ENCODE peak calls at places on chromosomes 7 and 10, in ten cellular contexts. One of them, this sample, is unnamed.

GRCh38 chr10:97179731-97180366 is 5.9 kb downstream of the SLIT1 start:
- DNase-seq in Peyer's patch: no peak
- DNase-seq in esophagus muscularis mucosa: no peak
- DNase-seq in foreskin keratinocyte: no peak
- DNase-seq in SJCRH30: peak; percentile 81
- DNase-seq in CD4-positive, alpha-beta memory T cell: no peak
- DNase-seq in stomach: no peak
- DNase-seq in H9: peak; percentile 90
- DNase-seq in testis: no peak
- DNase-seq in aorta: peak; percentile 79
- DNase-seq in this sample: no peak

GRCh38 chr10:128102480-128103228 is 23.6 kb downstream of the MKI67 start:
- DNase-seq in Peyer's patch: no peak
- DNase-seq in esophagus muscularis mucosa: no peak
- DNase-seq in foreskin keratinocyte: no peak
- DNase-seq in SJCRH30: no peak
- DNase-seq in CD4-positive, alpha-beta memory T cell: no peak
- DNase-seq in stomach: peak; percentile 48
- DNase-seq in H9: peak; percentile 10
- DNase-seq in testis: no peak
- DNase-seq in aorta: no peak
- DNase-seq in this sample: no peak

GRCh38 chr10:71974489-71975011 is 10.4 kb downstream of the CHST3 start:
- DNase-seq in Peyer's patch: no peak
- DNase-seq in esophagus muscularis mucosa: no peak
- DNase-seq in foreskin keratinocyte: peak; percentile 81
- DNase-seq in SJCRH30: peak; percentile 76
- DNase-seq in CD4-positive, alpha-beta memory T cell: no peak
- DNase-seq in stomach: no peak
- DNase-seq in H9: no peak
- DNase-seq in testis: no peak
- DNase-seq in aorta: peak; percentile 91
- DNase-seq in this sample: no peak

GRCh38 chr10:76916536-76916935 is 721.1 kb downstream of the KCNMA1 start:
- DNase-seq in Peyer's patch: no peak
- DNase-seq in esophagus muscularis mucosa: peak; percentile 19
- DNase-seq in foreskin keratinocyte: peak; percentile 6
- DNase-seq in SJCRH30: no peak
- DNase-seq in CD4-positive, alpha-beta memory T cell: no peak
- DNase-seq in stomach: no peak
- DNase-seq in H9: no peak
- DNase-seq in testis: no peak
- DNase-seq in aorta: no peak
- DNase-seq in this sample: no peak

GRCh38 chr7:142478479-142479220 is 220.8 kb upstream of the PRSS58 start:
- DNase-seq in Peyer's patch: peak; percentile 65
- DNase-seq in esophagus muscularis mucosa: no peak
- DNase-seq in foreskin keratinocyte: peak; percentile 54
- DNase-seq in SJCRH30: peak; percentile 77
- DNase-seq in CD4-positive, alpha-beta memory T cell: peak; percentile 23
- DNase-seq in stomach: no peak
- DNase-seq in H9: no peak
- DNase-seq in testis: peak; percentile 64
- DNase-seq in aorta: no peak
- DNase-seq in this sample: no peak

GRCh38 chr10:77363197-77363596 is 274.4 kb downstream of the KCNMA1 start:
- DNase-seq in Peyer's patch: no peak
- DNase-seq in esophagus muscularis mucosa: no peak
- DNase-seq in foreskin keratinocyte: no peak
- DNase-seq in SJCRH30: no peak
- DNase-seq in CD4-positive, alpha-beta memory T cell: no peak
- DNase-seq in stomach: no peak
- DNase-seq in H9: no peak
- DNase-seq in testis: no peak
- DNase-seq in aorta: no peak
- DNase-seq in this sample: no peak

GRCh38 chr10:119301397-119301796 is 94.0 kb downstream of the GRK5 start:
- DNase-seq in Peyer's patch: peak; percentile 84
- DNase-seq in esophagus muscularis mucosa: no peak
- DNase-seq in foreskin keratinocyte: no peak
- DNase-seq in SJCRH30: no peak
- DNase-seq in CD4-positive, alpha-beta memory T cell: peak; percentile 72
- DNase-seq in stomach: no peak
- DNase-seq in H9: no peak
- DNase-seq in testis: no peak
- DNase-seq in aorta: no peak
- DNase-seq in this sample: peak; percentile 59

GRCh38 chr7:71735961-71736556 is 604.1 kb downstream of the GALNT17 start:
- DNase-seq in Peyer's patch: peak; percentile 76
- DNase-seq in esophagus muscularis mucosa: no peak
- DNase-seq in foreskin keratinocyte: peak; percentile 28
- DNase-seq in SJCRH30: peak; percentile 84
- DNase-seq in CD4-positive, alpha-beta memory T cell: peak; percentile 11
- DNase-seq in stomach: peak; percentile 72
- DNase-seq in H9: peak; percentile 80
- DNase-seq in testis: peak; percentile 91
- DNase-seq in aorta: peak; percentile 81
- DNase-seq in this sample: no peak

GRCh38 chr10:50993817-50994251 is 80.5 kb upstream of the PRKG1 start:
- DNase-seq in Peyer's patch: peak; percentile 54
- DNase-seq in esophagus muscularis mucosa: no peak
- DNase-seq in foreskin keratinocyte: peak; percentile 67
- DNase-seq in SJCRH30: peak; percentile 36
- DNase-seq in CD4-positive, alpha-beta memory T cell: no peak
- DNase-seq in stomach: no peak
- DNase-seq in H9: no peak
- DNase-seq in testis: no peak
- DNase-seq in aorta: no peak
- DNase-seq in this sample: no peak

GRCh38 chr10:50991496-50992355 is 82.6 kb upstream of the PRKG1 start:
- DNase-seq in Peyer's patch: peak; percentile 59
- DNase-seq in esophagus muscularis mucosa: no peak
- DNase-seq in foreskin keratinocyte: no peak
- DNase-seq in SJCRH30: peak; percentile 32
- DNase-seq in CD4-positive, alpha-beta memory T cell: no peak
- DNase-seq in stomach: no peak
- DNase-seq in H9: peak; percentile 43
- DNase-seq in testis: peak; percentile 51
- DNase-seq in aorta: peak; percentile 86
- DNase-seq in this sample: no peak

GRCh38 chr10:50990568-50991495 is 83.5 kb upstream of the PRKG1 start:
- DNase-seq in Peyer's patch: peak; percentile 80
- DNase-seq in esophagus muscularis mucosa: no peak
- DNase-seq in foreskin keratinocyte: peak; percentile 61
- DNase-seq in SJCRH30: peak; percentile 50
- DNase-seq in CD4-positive, alpha-beta memory T cell: no peak
- DNase-seq in stomach: no peak
- DNase-seq in H9: peak; percentile 54
- DNase-seq in testis: peak; percentile 67
- DNase-seq in aorta: peak; percentile 85
- DNase-seq in this sample: no peak

GRCh38 chr10:50992972-50993766 is 81.1 kb upstream of the PRKG1 start:
- DNase-seq in Peyer's patch: no peak
- DNase-seq in esophagus muscularis mucosa: no peak
- DNase-seq in foreskin keratinocyte: peak; percentile 33
- DNase-seq in SJCRH30: peak; percentile 61
- DNase-seq in CD4-positive, alpha-beta memory T cell: no peak
- DNase-seq in stomach: no peak
- DNase-seq in H9: peak; percentile 38
- DNase-seq in testis: peak; percentile 21
- DNase-seq in aorta: no peak
- DNase-seq in this sample: no peak

DNA sequence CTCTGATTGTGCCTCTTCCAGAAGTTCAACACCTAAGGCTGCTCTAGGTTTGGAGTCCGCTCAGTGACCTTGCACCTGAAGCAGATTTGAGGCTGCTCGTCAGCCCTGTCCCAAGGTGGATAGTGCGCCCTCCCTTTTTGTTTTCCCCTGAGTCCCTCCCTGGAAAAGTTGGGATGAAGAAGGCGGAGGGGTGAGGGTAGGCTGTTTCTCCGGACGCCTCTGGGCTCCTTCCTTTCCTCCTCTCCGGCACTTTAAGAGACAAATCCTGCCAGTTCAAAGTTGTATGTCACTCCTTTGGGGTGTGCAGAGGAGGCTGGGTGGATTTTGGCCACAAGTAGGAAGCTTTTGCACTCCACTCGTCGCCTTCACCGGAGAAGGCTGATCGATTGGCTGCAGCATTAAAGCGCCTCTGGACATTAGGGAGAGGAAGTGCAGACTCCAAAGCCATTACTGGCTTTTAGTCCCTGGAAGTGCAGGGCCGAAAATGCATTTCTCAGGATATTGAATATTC is 81.9 kb upstream of the PRKG1 start:
- DNase-seq in Peyer's patch: no peak
- DNase-seq in esophagus muscularis mucosa: no peak
- DNase-seq in foreskin keratinocyte: no peak
- DNase-seq in SJCRH30: peak; percentile 26
- DNase-seq in CD4-positive, alpha-beta memory T cell: no peak
- DNase-seq in stomach: no peak
- DNase-seq in H9: peak; percentile 58
- DNase-seq in testis: no peak
- DNase-seq in aorta: no peak
- DNase-seq in this sample: no peak
- H3K27me3 ChIP-seq in Peyer's patch: no peaks in the 10 kb centered on the region
- H3K27me3 ChIP-seq in esophagus muscularis mucosa: no peaks in the 10 kb centered on the region
- H3K27me3 ChIP-seq in foreskin keratinocyte: peaks cover 4% of the 10 kb centered on the region
- H3K27me3 ChIP-seq in SJCRH30: no peaks in the 10 kb centered on the region
- H3K27me3 ChIP-seq in CD4-positive, alpha-beta memory T cell: peaks cover 20% of the 10 kb centered on the region
- H3K27me3 ChIP-seq in stomach: peaks cover 12% of the 10 kb centered on the region
- H3K27me3 ChIP-seq in H9: peaks cover 18% of the 10 kb centered on the region
- H3K27me3 ChIP-seq in testis: no peaks in the 10 kb centered on the region
- H3K27me3 ChIP-seq in aorta: no peaks in the 10 kb centered on the region
- H3K27me3 ChIP-seq in this sample: peaks cover 7% of the 10 kb centered on the region

GRCh38 chr7:158811461-158811860 is 17.8 kb downstream of the ESYT2 start:
- DNase-seq in Peyer's patch: no peak
- DNase-seq in esophagus muscularis mucosa: no peak
- DNase-seq in foreskin keratinocyte: peak; percentile 83
- DNase-seq in SJCRH30: no peak
- DNase-seq in CD4-positive, alpha-beta memory T cell: no peak
- DNase-seq in stomach: no peak
- DNase-seq in H9: no peak
- DNase-seq in testis: no peak
- DNase-seq in aorta: no peak
- DNase-seq in this sample: peak; percentile 55

GRCh38 chr7:158812684-158813083 is 16.6 kb downstream of the ESYT2 start:
- DNase-seq in Peyer's patch: peak; percentile 80
- DNase-seq in esophagus muscularis mucosa: no peak
- DNase-seq in foreskin keratinocyte: no peak
- DNase-seq in SJCRH30: no peak
- DNase-seq in CD4-positive, alpha-beta memory T cell: peak; percentile 92
- DNase-seq in stomach: no peak
- DNase-seq in H9: no peak
- DNase-seq in testis: no peak
- DNase-seq in aorta: no peak
- DNase-seq in this sample: peak; percentile 95

GRCh38 chr7:158809596-158809995 is 19.7 kb downstream of the ESYT2 start:
- DNase-seq in Peyer's patch: no peak
- DNase-seq in esophagus muscularis mucosa: no peak
- DNase-seq in foreskin keratinocyte: peak; percentile 13
- DNase-seq in SJCRH30: no peak
- DNase-seq in CD4-positive, alpha-beta memory T cell: no peak
- DNase-seq in stomach: no peak
- DNase-seq in H9: no peak
- DNase-seq in testis: no peak
- DNase-seq in aorta: no peak
- DNase-seq in this sample: no peak

GRCh38 chr7:158810846-158811245 is 18.5 kb downstream of the ESYT2 start:
- DNase-seq in Peyer's patch: no peak
- DNase-seq in esophagus muscularis mucosa: no peak
- DNase-seq in foreskin keratinocyte: no peak
- DNase-seq in SJCRH30: no peak
- DNase-seq in CD4-positive, alpha-beta memory T cell: no peak
- DNase-seq in stomach: no peak
- DNase-seq in H9: no peak
- DNase-seq in testis: no peak
- DNase-seq in aorta: no peak
- DNase-seq in this sample: no peak

DNA sequence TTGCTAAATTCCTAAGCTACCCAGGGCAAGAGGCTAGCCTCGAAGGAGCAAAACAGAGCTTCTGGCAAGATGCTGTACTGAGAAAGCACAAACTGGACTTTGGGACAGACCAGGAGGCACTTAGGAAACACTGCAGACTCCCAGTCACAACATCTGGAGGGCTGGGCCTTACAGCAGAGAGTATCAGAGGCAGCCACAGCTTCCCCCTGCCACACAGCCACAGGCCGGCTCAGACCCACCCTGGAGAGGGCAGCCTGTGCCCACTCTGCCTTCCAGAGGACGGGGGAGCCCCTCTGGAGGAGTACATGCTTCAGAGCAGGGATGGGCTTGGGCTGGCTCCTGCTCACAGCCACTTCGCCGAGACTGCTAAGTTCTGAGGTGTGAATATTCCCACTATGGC is 17.4 kb downstream of the ESYT2 start:
- DNase-seq in Peyer's patch: no peak
- DNase-seq in esophagus muscularis mucosa: no peak
- DNase-seq in foreskin keratinocyte: no peak
- DNase-seq in SJCRH30: no peak
- DNase-seq in CD4-positive, alpha-beta memory T cell: no peak
- DNase-seq in stomach: no peak
- DNase-seq in H9: no peak
- DNase-seq in testis: no peak
- DNase-seq in aorta: no peak
- DNase-seq in this sample: no peak
- H3K4me1 ChIP-seq in Peyer's patch: no peaks in the 10 kb centered on the region
- H3K4me1 ChIP-seq in esophagus muscularis mucosa: peaks cover 89% of the 10 kb centered on the region
- H3K4me1 ChIP-seq in foreskin keratinocyte: peaks cover 13% of the 10 kb centered on the region
- H3K4me1 ChIP-seq in SJCRH30: no peaks in the 10 kb centered on the region
- H3K4me1 ChIP-seq in CD4-positive, alpha-beta memory T cell: peaks cover 86% of the 10 kb centered on the region
- H3K4me1 ChIP-seq in stomach: peaks cover 66% of the 10 kb centered on the region
- H3K4me1 ChIP-seq in H9: peaks cover 8% of the 10 kb centered on the region
- H3K4me1 ChIP-seq in testis: peaks cover 27% of the 10 kb centered on the region
- H3K4me1 ChIP-seq in aorta: peaks cover 3% of the 10 kb centered on the region
- H3K4me1 ChIP-seq in this sample: peaks cover 46% of the 10 kb centered on the region

GRCh38 chr10:99535764-99536399 is 3.1 kb downstream of the NKX2-3 start:
- DNase-seq in Peyer's patch: no peak
- DNase-seq in esophagus muscularis mucosa: no peak
- DNase-seq in foreskin keratinocyte: no peak
- DNase-seq in SJCRH30: no peak
- DNase-seq in CD4-positive, alpha-beta memory T cell: no peak
- DNase-seq in stomach: no peak
- DNase-seq in H9: peak; percentile 49
- DNase-seq in testis: no peak
- DNase-seq in aorta: no peak
- DNase-seq in this sample: no peak
- H3K27me3 ChIP-seq in Peyer's patch: peaks cover 38% of the 10 kb centered on the region
- H3K27me3 ChIP-seq in esophagus muscularis mucosa: peaks cover 16% of the 10 kb centered on the region
- H3K27me3 ChIP-seq in foreskin keratinocyte: peaks cover 100% of the 10 kb centered on the region
- H3K27me3 ChIP-seq in SJCRH30: no peaks in the 10 kb centered on the region
- H3K27me3 ChIP-seq in CD4-positive, alpha-beta memory T cell: peaks cover 20% of the 10 kb centered on the region
- H3K27me3 ChIP-seq in stomach: peaks cover 100% of the 10 kb centered on the region
- H3K27me3 ChIP-seq in H9: peaks cover 96% of the 10 kb centered on the region
- H3K27me3 ChIP-seq in testis: peaks cover 7% of the 10 kb centered on the region
- H3K27me3 ChIP-seq in aorta: no peaks in the 10 kb centered on the region
- H3K27me3 ChIP-seq in this sample: peaks cover 14% of the 10 kb centered on the region

GRCh38 chr10:20630092-20630643 is 266.9 kb downstream of the NEBL start:
- DNase-seq in Peyer's patch: no peak
- DNase-seq in esophagus muscularis mucosa: no peak
- DNase-seq in foreskin keratinocyte: peak; percentile 80
- DNase-seq in SJCRH30: no peak
- DNase-seq in CD4-positive, alpha-beta memory T cell: no peak
- DNase-seq in stomach: no peak
- DNase-seq in H9: no peak
- DNase-seq in testis: no peak
- DNase-seq in aorta: no peak
- DNase-seq in this sample: no peak

GRCh38 chr10:20633721-20634120 is 263.4 kb downstream of the NEBL start:
- DNase-seq in Peyer's patch: no peak
- DNase-seq in esophagus muscularis mucosa: no peak
- DNase-seq in foreskin keratinocyte: no peak
- DNase-seq in SJCRH30: no peak
- DNase-seq in CD4-positive, alpha-beta memory T cell: no peak
- DNase-seq in stomach: no peak
- DNase-seq in H9: no peak
- DNase-seq in testis: no peak
- DNase-seq in aorta: no peak
- DNase-seq in this sample: no peak

GRCh38 chr10:20631229-20631628 is 265.9 kb downstream of the NEBL start:
- DNase-seq in Peyer's patch: no peak
- DNase-seq in esophagus muscularis mucosa: no peak
- DNase-seq in foreskin keratinocyte: no peak
- DNase-seq in SJCRH30: no peak
- DNase-seq in CD4-positive, alpha-beta memory T cell: no peak
- DNase-seq in stomach: no peak
- DNase-seq in H9: no peak
- DNase-seq in testis: no peak
- DNase-seq in aorta: no peak
- DNase-seq in this sample: no peak

GRCh38 chr10:20634841-20635240 is 262.3 kb downstream of the NEBL start:
- DNase-seq in Peyer's patch: no peak
- DNase-seq in esophagus muscularis mucosa: no peak
- DNase-seq in foreskin keratinocyte: no peak
- DNase-seq in SJCRH30: no peak
- DNase-seq in CD4-positive, alpha-beta memory T cell: no peak
- DNase-seq in stomach: no peak
- DNase-seq in H9: no peak
- DNase-seq in testis: no peak
- DNase-seq in aorta: no peak
- DNase-seq in this sample: no peak

GRCh38 chr10:20635545-20635944 is 261.6 kb downstream of the NEBL start:
- DNase-seq in Peyer's patch: no peak
- DNase-seq in esophagus muscularis mucosa: no peak
- DNase-seq in foreskin keratinocyte: no peak
- DNase-seq in SJCRH30: no peak
- DNase-seq in CD4-positive, alpha-beta memory T cell: no peak
- DNase-seq in stomach: no peak
- DNase-seq in H9: no peak
- DNase-seq in testis: peak; percentile 17
- DNase-seq in aorta: no peak
- DNase-seq in this sample: no peak
- H3K4me1 ChIP-seq in Peyer's patch: no peaks in the 10 kb centered on the region
- H3K4me1 ChIP-seq in esophagus muscularis mucosa: no peaks in the 10 kb centered on the region
- H3K4me1 ChIP-seq in foreskin keratinocyte: peaks cover 2% of the 10 kb centered on the region
- H3K4me1 ChIP-seq in SJCRH30: no peaks in the 10 kb centered on the region
- H3K4me1 ChIP-seq in CD4-positive, alpha-beta memory T cell: no peaks in the 10 kb centered on the region
- H3K4me1 ChIP-seq in stomach: no peaks in the 10 kb centered on the region
- H3K4me1 ChIP-seq in H9: no peaks in the 10 kb centered on the region
- H3K4me1 ChIP-seq in testis: peaks cover 14% of the 10 kb centered on the region
- H3K4me1 ChIP-seq in aorta: no peaks in the 10 kb centered on the region
- H3K4me1 ChIP-seq in this sample: no peaks in the 10 kb centered on the region

This sample was measured in naive thymus-derived CD4-positive, alpha-beta T cell.